ENCODE peak calls at places on chromosomes 12 and 14, in five cellular contexts. One of them, this sample, is unnamed.

GRCh38 chr12:8692573-8692972 is 5.2 kb upstream of the RIMKLB start:
- DNase-seq in tibial nerve: no peak
- DNase-seq in AG09309: no peak
- DNase-seq in kidney: no peak
- DNase-seq in ovary: peak; percentile 61
- DNase-seq in this sample: no peak

GRCh38 chr12:128449146-128449894 is 182.3 kb downstream of the TMEM132C start:
- DNase-seq in tibial nerve: no peak
- DNase-seq in kidney: no peak
- DNase-seq in AG09309: no peak
- DNase-seq in ovary: no peak
- DNase-seq in this sample: no peak

GRCh38 chr12:131430158-131430772 is 280.6 kb upstream of the SFSWAP start:
- DNase-seq in AG09309: no peak
- DNase-seq in kidney: peak; percentile 15
- DNase-seq in ovary: no peak
- DNase-seq in tibial nerve: no peak
- DNase-seq in this sample: no peak

GRCh38 chr12:120639771-120640721 is at the start of gene CABP1:
- DNase-seq in tibial nerve: no peak
- DNase-seq in AG09309: no peak
- DNase-seq in ovary: no peak
- DNase-seq in kidney: peak; percentile 75
- DNase-seq in this sample: peak; percentile 57

GRCh38 chr12:131940121-131940520 is 9.6 kb upstream of the EP400 start:
- DNase-seq in ovary: no peak
- DNase-seq in kidney: peak; percentile 12
- DNase-seq in AG09309: no peak
- DNase-seq in tibial nerve: no peak
- DNase-seq in this sample: no peak

GRCh38 chr14:100618763-100619320 is 31.6 kb upstream of the BEGAIN start:
- DNase-seq in kidney: no peak
- DNase-seq in tibial nerve: no peak
- DNase-seq in ovary: no peak
- DNase-seq in AG09309: no peak
- DNase-seq in this sample: no peak

GRCh38 chr12:46839964-46840363 is 14.2 kb upstream of the SLC38A4 start:
- DNase-seq in AG09309: no peak
- DNase-seq in kidney: no peak
- DNase-seq in tibial nerve: no peak
- DNase-seq in ovary: no peak
- DNase-seq in this sample: no peak

GRCh38 chr14:50835280-50835679 is 4.3 kb upstream of the NIN start:
- DNase-seq in kidney: no peak
- DNase-seq in AG09309: no peak
- DNase-seq in ovary: no peak
- DNase-seq in tibial nerve: no peak
- DNase-seq in this sample: no peak

GRCh38 chr12:92224685-92225331 is 79.2 kb upstream of the BTG1 start:
- DNase-seq in ovary: no peak
- DNase-seq in AG09309: no peak
- DNase-seq in tibial nerve: no peak
- DNase-seq in kidney: no peak
- DNase-seq in this sample: no peak

GRCh38 chr12:20477691-20478090 is 109.4 kb downstream of the PDE3A start:
- DNase-seq in AG09309: no peak
- DNase-seq in kidney: no peak
- DNase-seq in ovary: no peak
- DNase-seq in tibial nerve: no peak
- DNase-seq in this sample: no peak

GRCh38 chr12:57210926-57211700 is 5.5 kb upstream of the NXPH4 start:
- DNase-seq in AG09309: no peak
- DNase-seq in tibial nerve: no peak
- DNase-seq in ovary: no peak
- DNase-seq in kidney: no peak
- DNase-seq in this sample: no peak

GRCh38 chr12:120142231-120142877 is 25.8 kb upstream of the RAB35 start:
- DNase-seq in kidney: peak; percentile 58
- DNase-seq in ovary: no peak
- DNase-seq in tibial nerve: no peak
- DNase-seq in AG09309: no peak
- DNase-seq in this sample: no peak

GRCh38 chr12:6914246-6914947 is at the start of gene ENO2:
- DNase-seq in kidney: peak; percentile 95
- DNase-seq in ovary: peak; percentile 84
- DNase-seq in tibial nerve: peak; percentile 59
- DNase-seq in AG09309: no peak
- DNase-seq in this sample: peak; percentile 71

GRCh38 chr12:123723765-123724164 is 11.6 kb downstream of the ATP6V0A2 start:
- DNase-seq in tibial nerve: no peak
- DNase-seq in AG09309: no peak
- DNase-seq in kidney: no peak
- DNase-seq in ovary: no peak
- DNase-seq in this sample: no peak

GRCh38 chr12:45138609-45139008 is 77.3 kb upstream of the ANO6 start:
- DNase-seq in AG09309: no peak
- DNase-seq in kidney: no peak
- DNase-seq in ovary: no peak
- DNase-seq in tibial nerve: no peak
- DNase-seq in this sample: no peak

GRCh38 chr12:117571321-117571720 is 209.9 kb upstream of the NOS1 start:
- DNase-seq in AG09309: no peak
- DNase-seq in tibial nerve: no peak
- DNase-seq in ovary: no peak
- DNase-seq in kidney: no peak
- DNase-seq in this sample: no peak

GRCh38 chr12:89474615-89475014 is 50.0 kb downstream of the GALNT4 start:
- DNase-seq in kidney: no peak
- DNase-seq in tibial nerve: no peak
- DNase-seq in AG09309: no peak
- DNase-seq in ovary: no peak
- DNase-seq in this sample: no peak

GRCh38 chr14:52015411-52016030 is 26.2 kb downstream of the RTRAF start:
- DNase-seq in AG09309: no peak
- DNase-seq in kidney: no peak
- DNase-seq in ovary: no peak
- DNase-seq in tibial nerve: no peak
- DNase-seq in this sample: no peak

GRCh38 chr12:132323171-132324010 is 6.0 kb downstream of the GALNT9 start:
- DNase-seq in ovary: no peak
- DNase-seq in AG09309: no peak
- DNase-seq in tibial nerve: no peak
- DNase-seq in kidney: peak; percentile 81
- DNase-seq in this sample: no peak

GRCh38 chr14:22122227-22123187 is 448.9 kb upstream of the OR4E1 start:
- DNase-seq in kidney: no peak
- DNase-seq in ovary: no peak
- DNase-seq in tibial nerve: no peak
- DNase-seq in AG09309: no peak
- DNase-seq in this sample: no peak

GRCh38 chr14:73717998-73718741 is 4.0 kb upstream of the PNMA1 start:
- DNase-seq in tibial nerve: no peak
- DNase-seq in kidney: peak; percentile 82
- DNase-seq in AG09309: no peak
- DNase-seq in ovary: peak; percentile 76
- DNase-seq in this sample: no peak

GRCh38 chr14:92450351-92451070 is 63.1 kb upstream of the RIN3 start:
- DNase-seq in kidney: no peak
- DNase-seq in tibial nerve: no peak
- DNase-seq in ovary: no peak
- DNase-seq in AG09309: no peak
- DNase-seq in this sample: no peak
- TF ChIP-seq CTCF in kidney: no peak
- TF ChIP-seq CTCF in tibial nerve: no peak
- TF ChIP-seq CTCF in ovary: no peak
- TF ChIP-seq CTCF in AG09309: no peak
- TF ChIP-seq CTCF in this sample: no peak

DNA sequence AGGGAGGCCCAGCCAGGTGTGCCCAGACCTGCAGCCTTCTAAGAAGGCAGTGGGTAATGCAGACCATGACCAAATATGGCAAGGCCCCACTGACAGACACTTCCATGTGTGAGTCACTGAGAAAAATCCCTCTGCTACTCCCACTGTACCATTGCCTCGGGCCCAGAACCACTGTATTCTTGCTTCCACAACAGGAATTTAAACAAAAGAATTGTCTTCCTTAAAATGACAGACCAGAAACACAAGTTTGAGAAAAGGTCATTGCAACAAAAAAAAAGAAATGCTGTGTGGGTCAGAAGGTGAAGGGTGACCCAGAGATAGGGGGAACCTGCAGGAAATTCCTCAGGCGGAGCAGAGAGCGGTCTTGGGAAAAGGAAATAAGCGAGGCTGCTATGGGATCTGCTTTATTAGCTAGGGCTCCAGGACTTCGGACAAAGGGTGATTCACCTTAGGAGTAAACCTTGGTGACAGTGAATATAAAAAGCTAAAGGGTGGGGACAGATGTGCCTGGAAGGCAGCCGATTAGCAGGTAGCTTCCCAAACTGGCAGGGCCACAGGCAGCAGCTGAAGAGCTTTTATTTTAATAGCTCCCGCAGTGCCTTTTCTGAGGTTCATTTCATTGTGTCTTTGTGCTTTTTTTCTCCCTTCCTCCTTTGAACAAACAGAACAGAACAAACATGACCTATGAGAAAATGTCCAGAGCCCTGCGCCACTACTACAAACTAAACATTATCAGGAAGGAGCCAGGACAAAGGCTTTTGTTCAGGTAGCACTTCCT is 185.3 kb upstream of the BCL2L14 start:
- DNase-seq in AG09309: no peak
- DNase-seq in ovary: no peak
- DNase-seq in kidney: no peak
- DNase-seq in tibial nerve: no peak
- DNase-seq in this sample: no peak
- TF ChIP-seq CTCF in AG09309: no peak
- TF ChIP-seq CTCF in ovary: no peak
- TF ChIP-seq CTCF in kidney: no peak
- TF ChIP-seq CTCF in tibial nerve: no peak
- TF ChIP-seq CTCF in this sample: no peak

DNA sequence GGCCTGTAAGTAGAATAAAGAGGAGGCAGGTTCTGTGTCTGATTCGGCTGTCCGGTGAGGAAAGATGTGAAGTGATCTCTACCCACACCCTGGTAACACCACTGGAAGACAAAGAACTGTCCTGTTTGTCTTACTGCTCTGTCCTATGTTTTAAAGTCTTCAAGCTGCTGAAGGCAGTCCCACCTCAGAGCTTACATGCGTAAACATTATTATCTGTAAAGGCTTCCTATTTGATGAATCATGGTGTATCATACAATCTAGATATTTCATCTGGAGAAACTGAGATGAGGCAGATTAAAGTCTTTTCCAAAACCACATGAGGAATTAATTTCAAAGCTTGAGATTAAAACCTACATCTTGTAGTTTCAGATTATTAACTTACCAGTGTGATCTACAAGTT is 427.6 kb downstream of the ZFP36L1 start:
- DNase-seq in kidney: no peak
- DNase-seq in tibial nerve: no peak
- DNase-seq in ovary: no peak
- DNase-seq in AG09309: peak; percentile 37
- DNase-seq in this sample: no peak
- TF ChIP-seq CTCF in kidney: no peak
- TF ChIP-seq CTCF in tibial nerve: no peak
- TF ChIP-seq CTCF in ovary: no peak
- TF ChIP-seq CTCF in AG09309: no peak
- TF ChIP-seq CTCF in this sample: no peak

GRCh38 chr12:114855678-114856077 is 171.7 kb upstream of the TBX3 start:
- DNase-seq in AG09309: no peak
- DNase-seq in ovary: no peak
- DNase-seq in tibial nerve: no peak
- DNase-seq in kidney: no peak
- DNase-seq in this sample: no peak

GRCh38 chr12:114860969-114861368 is 177.0 kb upstream of the TBX3 start:
- DNase-seq in ovary: no peak
- DNase-seq in kidney: no peak
- DNase-seq in tibial nerve: no peak
- DNase-seq in AG09309: no peak
- DNase-seq in this sample: no peak

GRCh38 chr12:114853003-114853529 is 169.1 kb upstream of the TBX3 start:
- DNase-seq in tibial nerve: no peak
- DNase-seq in AG09309: no peak
- DNase-seq in kidney: no peak
- DNase-seq in ovary: no peak
- DNase-seq in this sample: no peak

GRCh38 chr12:114863911-114864310 is 179.9 kb upstream of the TBX3 start:
- DNase-seq in kidney: no peak
- DNase-seq in ovary: no peak
- DNase-seq in tibial nerve: no peak
- DNase-seq in AG09309: no peak
- DNase-seq in this sample: no peak

DNA sequence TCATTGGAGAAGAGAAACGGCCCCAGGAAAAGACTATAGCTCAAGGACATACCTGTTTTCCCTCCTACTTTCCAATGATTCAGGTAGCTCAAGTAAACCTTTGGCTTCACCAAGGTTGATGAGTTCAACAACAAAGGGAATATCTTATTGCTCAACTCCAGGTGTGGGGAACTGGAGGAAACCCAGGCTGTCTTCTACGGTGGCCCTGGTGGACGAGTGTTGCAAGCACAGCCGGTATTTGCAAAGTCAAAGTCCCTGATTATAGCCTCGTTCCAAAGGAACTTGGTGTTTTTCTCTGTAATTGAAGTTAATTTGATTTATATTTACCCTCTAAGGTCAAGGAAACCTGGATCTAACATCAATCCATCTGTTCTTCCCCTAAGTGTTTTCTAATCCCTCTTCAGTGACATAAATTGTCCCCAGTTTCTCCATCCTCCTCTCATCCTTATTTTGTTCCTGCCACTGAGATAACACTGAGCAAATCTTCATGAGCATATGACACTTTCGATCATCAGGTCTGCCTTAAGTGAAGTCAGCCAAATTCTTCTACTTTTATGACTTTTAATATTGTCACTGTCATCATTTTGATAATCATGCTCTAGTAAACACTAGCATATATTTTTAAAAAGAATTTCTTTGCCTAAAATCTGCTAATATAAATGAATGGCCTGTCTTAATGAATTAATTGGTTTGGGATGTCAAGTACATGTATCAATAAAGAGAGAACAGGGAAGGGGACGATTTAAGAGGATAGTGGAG is 174.6 kb upstream of the TBX3 start:
- DNase-seq in tibial nerve: no peak
- DNase-seq in ovary: no peak
- DNase-seq in AG09309: no peak
- DNase-seq in kidney: no peak
- DNase-seq in this sample: no peak
- TF ChIP-seq CTCF in tibial nerve: no peak
- TF ChIP-seq CTCF in ovary: no peak
- TF ChIP-seq CTCF in AG09309: peak; percentile 27
- TF ChIP-seq CTCF in kidney: no peak
- TF ChIP-seq CTCF in this sample: peak; percentile 22

DNA sequence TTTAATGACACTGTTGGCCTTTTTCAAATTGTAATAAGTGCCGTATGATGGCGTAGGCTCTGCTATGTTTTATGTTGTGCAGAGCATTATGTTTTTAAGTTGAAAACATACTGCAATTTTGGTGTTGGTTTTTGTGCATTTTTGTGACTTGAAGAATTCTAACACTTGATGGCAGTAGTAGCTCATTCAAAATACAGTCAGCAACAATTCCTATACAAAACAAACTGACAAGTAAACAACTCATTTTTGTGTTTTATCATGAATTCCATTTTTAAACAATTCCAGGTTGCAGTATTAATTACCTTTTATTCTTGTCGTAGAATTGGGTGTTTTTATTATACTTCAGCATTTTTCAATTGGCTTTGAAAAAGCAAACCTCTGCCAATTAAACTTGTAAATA is 4.0 kb upstream of the CCER1 start:
- DNase-seq in kidney: no peak
- DNase-seq in AG09309: no peak
- DNase-seq in tibial nerve: no peak
- DNase-seq in ovary: no peak
- DNase-seq in this sample: no peak
- TF ChIP-seq CTCF in kidney: no peak
- TF ChIP-seq CTCF in AG09309: peak; percentile 21
- TF ChIP-seq CTCF in tibial nerve: no peak
- TF ChIP-seq CTCF in ovary: peak; percentile 32
- TF ChIP-seq CTCF in this sample: no peak

This sample was measured in mesothelial cell of epicardium.